ENCODE peak calls at places on chromosomes 7 and 10, in six cellular contexts. One of them, this sample, is unnamed.

GRCh38 chr7:79434098-79434497 is 19.4 kb downstream of the MAGI2 start:
- DNase-seq in PC-9: no peak
- DNase-seq in spleen: no peak
- DNase-seq in neural progenitor cell: no peak
- DNase-seq in A549: no peak
- DNase-seq in CD8-positive, alpha-beta T cell: no peak
- DNase-seq in this sample: no peak

GRCh38 chr10:116849271-116850057 is at the start of gene ENO4:
- DNase-seq in spleen: peak; percentile 87
- DNase-seq in CD8-positive, alpha-beta T cell: no peak
- DNase-seq in PC-9: peak; percentile 81
- DNase-seq in neural progenitor cell: peak; percentile 97
- DNase-seq in A549: peak; percentile 89
- DNase-seq in this sample: peak; percentile 19

GRCh38 chr7:27771111-27771510 is 31.1 kb downstream of the TAX1BP1 start:
- DNase-seq in neural progenitor cell: no peak
- DNase-seq in PC-9: peak; percentile 25
- DNase-seq in spleen: no peak
- DNase-seq in A549: no peak
- DNase-seq in CD8-positive, alpha-beta T cell: no peak
- DNase-seq in this sample: no peak

GRCh38 chr10:81874878-81875679 is at the start of gene NRG3:
- DNase-seq in CD8-positive, alpha-beta T cell: no peak
- DNase-seq in neural progenitor cell: peak; percentile 80
- DNase-seq in A549: no peak
- DNase-seq in spleen: no peak
- DNase-seq in PC-9: no peak
- DNase-seq in this sample: no peak

GRCh38 chr7:139620676-139621344 is 97.3 kb downstream of the CLEC2L start:
- DNase-seq in spleen: no peak
- DNase-seq in PC-9: peak; percentile 65
- DNase-seq in CD8-positive, alpha-beta T cell: peak; percentile 24
- DNase-seq in neural progenitor cell: peak; percentile 62
- DNase-seq in A549: peak; percentile 48
- DNase-seq in this sample: peak; percentile 13

GRCh38 chr7:106304575-106304974 is 19.8 kb upstream of the NAMPT start:
- DNase-seq in neural progenitor cell: no peak
- DNase-seq in PC-9: no peak
- DNase-seq in CD8-positive, alpha-beta T cell: no peak
- DNase-seq in A549: no peak
- DNase-seq in spleen: no peak
- DNase-seq in this sample: no peak

GRCh38 chr10:119090968-119091367 is 10.4 kb upstream of the EIF3A start:
- DNase-seq in neural progenitor cell: no peak
- DNase-seq in spleen: no peak
- DNase-seq in A549: peak; percentile 40
- DNase-seq in PC-9: peak; percentile 44
- DNase-seq in CD8-positive, alpha-beta T cell: peak; percentile 12
- DNase-seq in this sample: no peak

GRCh38 chr7:55827577-55827976 is 35.0 kb downstream of the SEPTIN14 start:
- DNase-seq in spleen: no peak
- DNase-seq in A549: no peak
- DNase-seq in CD8-positive, alpha-beta T cell: no peak
- DNase-seq in PC-9: no peak
- DNase-seq in neural progenitor cell: no peak
- DNase-seq in this sample: no peak

GRCh38 chr7:57769958-57770357 is 320.0 kb downstream of the ZNF716 start:
- DNase-seq in spleen: no peak
- DNase-seq in CD8-positive, alpha-beta T cell: no peak
- DNase-seq in A549: no peak
- DNase-seq in neural progenitor cell: no peak
- DNase-seq in PC-9: no peak
- DNase-seq in this sample: no peak

GRCh38 chr7:28272461-28272877 is 91.9 kb upstream of the JAZF1 start:
- DNase-seq in CD8-positive, alpha-beta T cell: no peak
- DNase-seq in neural progenitor cell: peak; percentile 71
- DNase-seq in PC-9: no peak
- DNase-seq in A549: peak; percentile 30
- DNase-seq in spleen: no peak
- DNase-seq in this sample: no peak

GRCh38 chr10:79019961-79020491 is 48.7 kb upstream of the ZMIZ1 start:
- DNase-seq in spleen: peak; percentile 30
- DNase-seq in PC-9: no peak
- DNase-seq in A549: no peak
- DNase-seq in neural progenitor cell: no peak
- DNase-seq in CD8-positive, alpha-beta T cell: no peak
- DNase-seq in this sample: no peak

GRCh38 chr10:102675887-102676616 is 31.8 kb downstream of the TRIM8 start:
- DNase-seq in PC-9: peak; percentile 23
- DNase-seq in spleen: no peak
- DNase-seq in neural progenitor cell: peak; percentile 77
- DNase-seq in A549: no peak
- DNase-seq in CD8-positive, alpha-beta T cell: no peak
- DNase-seq in this sample: no peak

GRCh38 chr10:7045891-7046599 is 364.8 kb downstream of the SFMBT2 start:
- DNase-seq in CD8-positive, alpha-beta T cell: no peak
- DNase-seq in spleen: no peak
- DNase-seq in PC-9: no peak
- DNase-seq in A549: no peak
- DNase-seq in neural progenitor cell: no peak
- DNase-seq in this sample: no peak

GRCh38 chr7:108001759-108002725 is 919 bp downstream of the LAMB1 start:
- DNase-seq in A549: no peak
- DNase-seq in CD8-positive, alpha-beta T cell: no peak
- DNase-seq in neural progenitor cell: peak; percentile 48
- DNase-seq in PC-9: no peak
- DNase-seq in spleen: no peak
- DNase-seq in this sample: no peak

GRCh38 chr7:135208417-135208793 is 2.9 kb downstream of the WDR91 start:
- DNase-seq in spleen: no peak
- DNase-seq in A549: no peak
- DNase-seq in PC-9: no peak
- DNase-seq in neural progenitor cell: no peak
- DNase-seq in CD8-positive, alpha-beta T cell: no peak
- DNase-seq in this sample: no peak

GRCh38 chr7:3162286-3162685 is 118.6 kb upstream of the CARD11 start:
- DNase-seq in A549: no peak
- DNase-seq in spleen: no peak
- DNase-seq in neural progenitor cell: no peak
- DNase-seq in PC-9: no peak
- DNase-seq in CD8-positive, alpha-beta T cell: no peak
- DNase-seq in this sample: no peak

GRCh38 chr10:92800122-92800521 is 48.2 kb upstream of the EXOC6 start:
- DNase-seq in spleen: no peak
- DNase-seq in PC-9: no peak
- DNase-seq in CD8-positive, alpha-beta T cell: no peak
- DNase-seq in neural progenitor cell: no peak
- DNase-seq in A549: no peak
- DNase-seq in this sample: no peak

GRCh38 chr7:12030116-12030515 is 181.0 kb upstream of the TMEM106B start:
- DNase-seq in PC-9: no peak
- DNase-seq in neural progenitor cell: no peak
- DNase-seq in A549: no peak
- DNase-seq in spleen: no peak
- DNase-seq in CD8-positive, alpha-beta T cell: no peak
- DNase-seq in this sample: no peak

GRCh38 chr10:108904163-108904878 is 1019.0 kb downstream of the XPNPEP1 start:
- DNase-seq in PC-9: no peak
- DNase-seq in neural progenitor cell: no peak
- DNase-seq in A549: no peak
- DNase-seq in spleen: no peak
- DNase-seq in CD8-positive, alpha-beta T cell: no peak
- DNase-seq in this sample: no peak

GRCh38 chr10:17848646-17849045 is 39.5 kb downstream of the MRC1 start:
- DNase-seq in CD8-positive, alpha-beta T cell: no peak
- DNase-seq in PC-9: no peak
- DNase-seq in A549: no peak
- DNase-seq in neural progenitor cell: no peak
- DNase-seq in spleen: no peak
- DNase-seq in this sample: no peak
- H3K9me3 ChIP-seq in CD8-positive, alpha-beta T cell: no peaks in the 10 kb centered on the region
- H3K9me3 ChIP-seq in PC-9: no peaks in the 10 kb centered on the region
- H3K9me3 ChIP-seq in A549: no peaks in the 10 kb centered on the region
- H3K9me3 ChIP-seq in neural progenitor cell: no peaks in the 10 kb centered on the region
- H3K9me3 ChIP-seq in spleen: no peaks in the 10 kb centered on the region
- H3K9me3 ChIP-seq in this sample: no peaks in the 10 kb centered on the region

GRCh38 chr7:131151034-131151433 is 176.6 kb upstream of the MKLN1 start:
- DNase-seq in CD8-positive, alpha-beta T cell: no peak
- DNase-seq in neural progenitor cell: no peak
- DNase-seq in PC-9: no peak
- DNase-seq in spleen: no peak
- DNase-seq in A549: no peak
- DNase-seq in this sample: no peak
- TF ChIP-seq CTCF in CD8-positive, alpha-beta T cell: no peak
- TF ChIP-seq CTCF in neural progenitor cell: no peak
- TF ChIP-seq CTCF in PC-9: no peak
- TF ChIP-seq CTCF in spleen: no peak
- TF ChIP-seq CTCF in A549: no peak
- TF ChIP-seq CTCF in this sample: no peak

GRCh38 chr7:130950741-130951140 is 216.7 kb upstream of the KLF14 start:
- DNase-seq in neural progenitor cell: no peak
- DNase-seq in A549: no peak
- DNase-seq in spleen: no peak
- DNase-seq in CD8-positive, alpha-beta T cell: no peak
- DNase-seq in PC-9: no peak
- DNase-seq in this sample: no peak
- H3K9me3 ChIP-seq in neural progenitor cell: no peaks in the 10 kb centered on the region
- H3K9me3 ChIP-seq in A549: no peaks in the 10 kb centered on the region
- H3K9me3 ChIP-seq in spleen: no peaks in the 10 kb centered on the region
- H3K9me3 ChIP-seq in CD8-positive, alpha-beta T cell: no peaks in the 10 kb centered on the region
- H3K9me3 ChIP-seq in PC-9: no peaks in the 10 kb centered on the region
- H3K9me3 ChIP-seq in this sample: no peaks in the 10 kb centered on the region

DNA sequence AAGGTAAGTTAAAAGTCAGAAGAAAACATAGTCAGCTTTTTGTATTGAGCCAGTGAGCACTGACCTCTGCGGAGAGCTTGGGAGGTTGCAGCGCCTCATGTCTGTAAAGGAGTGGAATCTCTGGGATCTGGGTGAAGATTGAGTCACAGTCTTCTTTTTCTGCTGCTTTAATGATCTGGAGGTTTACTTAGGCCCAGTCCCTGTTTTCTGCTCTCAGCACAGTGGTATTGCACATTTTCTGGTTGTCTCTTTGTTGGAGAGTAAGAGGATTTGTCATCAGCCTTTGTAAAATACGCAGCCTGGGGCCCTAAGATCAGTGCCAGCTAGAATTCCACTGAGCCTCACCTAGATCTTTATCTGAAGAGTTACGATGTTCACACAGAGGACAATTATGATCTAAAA is 58.3 kb upstream of the GJD4 start:
- DNase-seq in CD8-positive, alpha-beta T cell: no peak
- DNase-seq in PC-9: peak; percentile 61
- DNase-seq in spleen: no peak
- DNase-seq in A549: peak; percentile 86
- DNase-seq in neural progenitor cell: peak; percentile 13
- DNase-seq in this sample: peak; percentile 86
- TF ChIP-seq CTCF in CD8-positive, alpha-beta T cell: no peak
- TF ChIP-seq CTCF in PC-9: no peak
- TF ChIP-seq CTCF in spleen: no peak
- TF ChIP-seq CTCF in A549: peak; percentile 32
- TF ChIP-seq CTCF in neural progenitor cell: peak; percentile 17
- TF ChIP-seq CTCF in this sample: peak; percentile 47

DNA sequence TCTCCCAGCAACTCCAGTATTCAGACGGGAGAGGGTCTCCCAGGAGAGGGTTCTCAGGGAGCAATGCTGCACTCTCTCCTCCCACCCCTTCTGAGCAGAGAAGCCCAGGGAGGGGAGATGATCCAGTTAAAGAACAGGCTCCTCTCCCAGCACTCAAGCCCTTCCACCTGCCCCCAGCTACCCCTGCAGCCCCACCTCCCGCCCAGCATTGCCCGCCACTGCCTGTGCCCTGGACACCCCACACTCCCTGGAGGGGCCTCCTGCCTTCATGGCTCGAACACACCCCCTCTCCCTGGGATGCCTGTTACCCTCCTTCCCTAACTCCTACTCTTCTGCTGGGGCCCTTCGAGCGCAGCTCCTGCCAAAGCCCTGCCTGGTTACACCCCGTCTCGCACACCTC is 66.7 kb downstream of the ELFN1 start:
- DNase-seq in A549: no peak
- DNase-seq in CD8-positive, alpha-beta T cell: no peak
- DNase-seq in spleen: no peak
- DNase-seq in PC-9: no peak
- DNase-seq in neural progenitor cell: no peak
- DNase-seq in this sample: no peak
- H3K9me3 ChIP-seq in A549: no peaks in the 10 kb centered on the region
- H3K9me3 ChIP-seq in CD8-positive, alpha-beta T cell: no peaks in the 10 kb centered on the region
- H3K9me3 ChIP-seq in spleen: no peaks in the 10 kb centered on the region
- H3K9me3 ChIP-seq in PC-9: no peaks in the 10 kb centered on the region
- H3K9me3 ChIP-seq in neural progenitor cell: no peaks in the 10 kb centered on the region
- H3K9me3 ChIP-seq in this sample: no peaks in the 10 kb centered on the region

DNA sequence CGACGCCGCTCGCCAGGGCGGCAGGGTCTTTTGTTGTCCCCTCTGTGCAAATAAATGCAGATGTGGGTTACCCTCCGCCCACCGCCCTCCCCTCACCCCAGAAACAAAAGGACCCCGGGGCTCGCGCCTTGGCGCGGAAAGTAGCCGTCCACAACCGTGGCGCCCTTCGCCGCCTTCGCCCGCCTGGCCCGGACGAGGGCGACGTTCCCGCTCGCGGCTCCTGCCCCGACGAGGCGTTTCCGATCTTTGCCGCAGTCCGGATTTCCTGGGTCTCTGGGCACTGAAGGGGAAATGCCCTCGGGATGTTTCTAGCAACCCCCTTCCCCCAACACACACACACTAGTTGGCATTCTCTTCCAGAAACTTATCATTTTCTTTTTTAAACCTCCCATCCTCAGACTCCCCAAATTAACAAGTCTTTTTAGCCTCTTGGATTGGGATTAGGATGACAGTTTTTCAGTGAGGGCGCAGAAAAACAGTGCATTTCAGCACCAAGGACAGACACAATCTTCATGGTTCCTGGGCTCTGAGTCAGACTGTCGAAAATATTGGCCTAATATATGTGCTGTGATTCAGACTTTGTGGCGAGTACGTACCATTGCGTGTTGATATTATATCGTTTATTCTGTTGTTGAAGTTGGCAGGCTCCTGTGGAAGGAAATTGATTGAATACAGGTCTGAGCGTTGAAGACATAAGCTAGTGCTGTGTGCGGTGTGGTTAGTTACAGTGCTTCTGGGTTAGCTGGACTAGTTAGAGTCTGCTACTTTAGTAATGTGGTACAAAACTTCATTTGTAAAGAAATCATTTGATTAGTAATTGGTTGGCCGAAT is 803 bp downstream of the PHYHIPL start:
- DNase-seq in CD8-positive, alpha-beta T cell: no peak
- DNase-seq in A549: peak; percentile 31
- DNase-seq in PC-9: no peak
- DNase-seq in neural progenitor cell: peak; percentile 74
- DNase-seq in spleen: peak; percentile 53
- DNase-seq in this sample: peak; percentile 2
- TF ChIP-seq CTCF in CD8-positive, alpha-beta T cell: no peak
- TF ChIP-seq CTCF in A549: no peak
- TF ChIP-seq CTCF in PC-9: no peak
- TF ChIP-seq CTCF in neural progenitor cell: no peak
- TF ChIP-seq CTCF in spleen: no peak
- TF ChIP-seq CTCF in this sample: no peak

GRCh38 chr10:43680035-43680434 is 31.4 kb upstream of the ZNF32 start:
- DNase-seq in spleen: no peak
- DNase-seq in neural progenitor cell: no peak
- DNase-seq in A549: no peak
- DNase-seq in CD8-positive, alpha-beta T cell: no peak
- DNase-seq in PC-9: no peak
- DNase-seq in this sample: no peak
- H3K9me3 ChIP-seq in spleen: no peaks in the 10 kb centered on the region
- H3K9me3 ChIP-seq in neural progenitor cell: no peaks in the 10 kb centered on the region
- H3K9me3 ChIP-seq in A549: no peaks in the 10 kb centered on the region
- H3K9me3 ChIP-seq in CD8-positive, alpha-beta T cell: no peaks in the 10 kb centered on the region
- H3K9me3 ChIP-seq in PC-9: no peaks in the 10 kb centered on the region
- H3K9me3 ChIP-seq in this sample: no peaks in the 10 kb centered on the region

This sample was measured in keratinocyte.